ENCODE peak calls at places on chromosomes 1 and 21, in five cellular contexts. P is K562, M is SK-N-SH, T is HepG2, S is IMR-90. K is an unnamed sample.

GRCh38 chr1:31596737-31597097 is 20.4 kb downstream of the TINAGL1 start:
- DNase-seq in P (no peak), M (no peak), T (no peak), S (peak), K (no peak)

GRCh38 chr1:14826172-14826636 is 227.7 kb downstream of the KAZN start:
- DNase-seq in P (no peak), M (peak), T (no peak), S (peak), K (no peak)

GRCh38 chr1:37317870-37318431 is 156.4 kb upstream of the ZC3H12A start:
- DNase-seq in P (no peak), M (peak), T (no peak), S (no peak), K (no peak)

GRCh38 chr1:228542981-228543380 is 55.8 kb downstream of the RNF187 start:
- DNase-seq in P (no peak), M (no peak), T (no peak), S (no peak), K (no peak)

GRCh38 chr1:94236630-94237290 is 624 bp downstream of the ARHGAP29 start:
- DNase-seq in P (no peak), M (no peak), T (no peak), S (peak), K (no peak)

GRCh38 chr1:30725450-30726095 is 2.2 kb upstream of the MATN1 start:
- DNase-seq in P (no peak), M (no peak), T (no peak), S (no peak), K (no peak)

GRCh38 chr1:15254521-15254920 is 7.5 kb downstream of the FHAD1 start:
- DNase-seq in P (no peak), M (no peak), T (no peak), S (no peak), K (no peak)

GRCh38 chr1:87179851-87180519 is 148.7 kb upstream of the LMO4 start:
- DNase-seq in P (no peak), M (no peak), T (no peak), S (no peak), K (no peak)

GRCh38 chr1:226428348-226429050 is 20.6 kb upstream of the PARP1 start:
- DNase-seq in P (no peak), M (no peak), T (no peak), S (no peak), K (no peak)

GRCh38 chr1:206461602-206462455 is 8.4 kb upstream of the IKBKE start:
- DNase-seq in P (peak), M (peak), T (peak), S (peak), K (no peak)

GRCh38 chr1:19866758-19867157 is 15.4 kb upstream of the OTUD3 start:
- DNase-seq in P (no peak), M (no peak), T (no peak), S (no peak), K (no peak)

GRCh38 chr1:9291914-9292360 is 757 bp upstream of the SPSB1 start:
- DNase-seq in P (no peak), M (peak), T (peak), S (peak), K (no peak)

GRCh38 chr1:58933599-58933926 is 149.7 kb upstream of the JUN start:
- DNase-seq in P (peak), M (no peak), T (peak), S (peak), K (no peak)

GRCh38 chr21:30340714-30341573 is 3.5 kb upstream of the KRTAP27-1 start:
- DNase-seq in P (peak), M (peak), T (peak), S (peak), K (no peak)

GRCh38 chr1:245317253-245317652 is 162.5 kb downstream of the KIF26B start:
- DNase-seq in P (no peak), M (no peak), T (no peak), S (no peak), K (no peak)

GRCh38 chr1:70617728-70618127 is 206.7 kb downstream of the CTH start:
- DNase-seq in P (no peak), M (no peak), T (no peak), S (no peak), K (no peak)

GRCh38 chr21:29650561-29651022 is 289.2 kb downstream of the GRIK1 start:
- DNase-seq in P (no peak), M (no peak), T (no peak), S (no peak), K (no peak)

GRCh38 chr1:111988743-111989453 is 570 bp downstream of the KCND3 start:
- DNase-seq in P (no peak), M (peak), T (no peak), S (no peak), K (no peak)

GRCh38 chr1:3968851-3969250 is 68.8 kb upstream of the C1orf174 start:
- DNase-seq in P (no peak), M (no peak), T (no peak), S (no peak), K (no peak)

GRCh38 chr1:218425647-218426342 is 80.7 kb downstream of the TGFB2 start:
- DNase-seq in P (no peak), M (no peak), T (peak), S (peak), K (no peak)

GRCh38 chr1:245969274-245969673 is 537.8 kb downstream of the SMYD3 start:
- DNase-seq in P (no peak), M (no peak), T (peak), S (peak), K (no peak)

GRCh38 chr1:41333146-41333784 is 28.0 kb upstream of the FOXO6 start:
- DNase-seq in P (peak), M (no peak), T (peak), S (peak), K (no peak)

GRCh38 chr1:180143359-180143758 is 11.3 kb upstream of the QSOX1 start:
- DNase-seq in P (no peak), M (no peak), T (no peak), S (no peak), K (no peak)

GRCh38 chr1:218402771-218403110 is 57.6 kb downstream of the TGFB2 start:
- DNase-seq in P (no peak), M (no peak), T (peak), S (no peak), K (no peak)

GRCh38 chr1:9655127-9655723 is 3.7 kb downstream of the PIK3CD start:
- DNase-seq in P (no peak), M (no peak), T (no peak), S (no peak), K (no peak)

GRCh38 chr1:46447499-46448108 is 42.0 kb upstream of the DMBX1 start:
- DNase-seq in P (no peak), M (no peak), T (no peak), S (no peak), K (no peak)

GRCh38 chr21:46347791-46348381 is 23.9 kb downstream of the PCNT start:
- DNase-seq in P (no peak), M (no peak), T (no peak), S (no peak), K (no peak)

GRCh38 chr1:219296916-219297315 is 123.2 kb downstream of the LYPLAL1 start:
- DNase-seq in P (no peak), M (no peak), T (no peak), S (no peak), K (no peak)

GRCh38 chr1:3281735-3282134 is 172.7 kb upstream of the ARHGEF16 start:
- DNase-seq in P (no peak), M (no peak), T (no peak), S (no peak), K (no peak)

GRCh38 chr1:82000221-82000620 is 199.5 kb downstream of the ADGRL2 start:
- DNase-seq in P (no peak), M (no peak), T (no peak), S (no peak), K (no peak)

GRCh38 chr1:155080250-155081228 is 1.9 kb downstream of the EFNA3 start:
- DNase-seq in P (peak), M (peak), T (no peak), S (no peak), K (no peak)

GRCh38 chr1:214224605-214225354 is 56.2 kb upstream of the SMYD2 start:
- DNase-seq in P (no peak), M (no peak), T (no peak), S (peak), K (no peak)

GRCh38 chr1:220527279-220528048 is 472 bp upstream of the MARK1 start:
- DNase-seq in P (no peak), M (peak), T (no peak), S (no peak), K (no peak)

GRCh38 chr1:220526294-220526693 is 1.6 kb upstream of the MARK1 start:
- DNase-seq in P (no peak), M (peak), T (peak), S (no peak), K (no peak)

GRCh38 chr1:220529530-220529920 is 1.6 kb downstream of the MARK1 start:
- DNase-seq in P (no peak), M (no peak), T (no peak), S (no peak), K (no peak)

GRCh38 chr1:220528679-220529529 is 968 bp downstream of the MARK1 start:
- DNase-seq in P (no peak), M (no peak), T (no peak), S (no peak), K (no peak)

DNA sequence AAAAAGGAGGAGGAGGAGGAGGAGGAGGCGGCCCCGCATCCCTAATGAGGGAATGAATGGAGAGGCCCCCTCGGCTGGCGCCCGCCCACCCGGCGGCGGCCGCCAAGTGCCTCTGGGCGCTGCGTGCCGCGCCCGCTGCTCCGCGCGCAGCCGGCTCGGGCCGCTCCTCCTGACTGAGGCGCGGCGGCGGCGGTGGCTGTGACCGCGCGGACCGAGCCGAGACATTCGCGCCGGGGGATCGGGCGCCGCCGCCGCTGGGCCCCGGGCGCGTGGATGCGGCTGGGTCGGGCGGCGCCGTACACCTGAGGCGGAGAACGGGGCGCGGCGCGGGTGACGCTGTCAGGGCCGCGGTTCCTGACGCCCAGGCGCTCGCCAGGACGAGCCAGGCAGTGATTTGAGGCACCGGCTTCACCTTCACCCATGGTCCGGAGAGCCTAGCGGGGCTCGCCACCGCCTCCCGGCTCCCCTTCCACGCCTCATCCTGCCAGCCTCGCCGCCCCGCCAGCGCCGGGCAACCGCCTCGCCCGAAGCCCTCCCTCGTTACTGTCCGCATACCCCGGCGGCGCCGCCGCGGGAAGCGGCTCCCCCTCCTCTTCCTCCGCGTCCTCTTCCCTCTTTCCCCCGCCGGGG is at the start of gene MARK1:
- DNase-seq in P (peak), M (peak), T (no peak), S (no peak), K (no peak)
- TF ChIP-seq MXI1 in P (no peak), M (no peak), T (no peak), S (no peak), K (no peak)

GRCh38 chr1:105073660-105074059 is 1324.0 kb downstream of the AMY1C start:
- DNase-seq in P (no peak), M (no peak), T (no peak), S (no peak), K (no peak)
- TF ChIP-seq MXI1 in P (no peak), M (no peak), T (no peak), S (no peak), K (no peak)

GRCh38 chr1:205438213-205439158 is 16.6 kb upstream of the LEMD1 start:
- DNase-seq in P (peak), M (peak), T (peak), S (peak), K (no peak)
- TF ChIP-seq MXI1 in P (no peak), M (no peak), T (no peak), S (no peak), K (no peak)

DNA sequence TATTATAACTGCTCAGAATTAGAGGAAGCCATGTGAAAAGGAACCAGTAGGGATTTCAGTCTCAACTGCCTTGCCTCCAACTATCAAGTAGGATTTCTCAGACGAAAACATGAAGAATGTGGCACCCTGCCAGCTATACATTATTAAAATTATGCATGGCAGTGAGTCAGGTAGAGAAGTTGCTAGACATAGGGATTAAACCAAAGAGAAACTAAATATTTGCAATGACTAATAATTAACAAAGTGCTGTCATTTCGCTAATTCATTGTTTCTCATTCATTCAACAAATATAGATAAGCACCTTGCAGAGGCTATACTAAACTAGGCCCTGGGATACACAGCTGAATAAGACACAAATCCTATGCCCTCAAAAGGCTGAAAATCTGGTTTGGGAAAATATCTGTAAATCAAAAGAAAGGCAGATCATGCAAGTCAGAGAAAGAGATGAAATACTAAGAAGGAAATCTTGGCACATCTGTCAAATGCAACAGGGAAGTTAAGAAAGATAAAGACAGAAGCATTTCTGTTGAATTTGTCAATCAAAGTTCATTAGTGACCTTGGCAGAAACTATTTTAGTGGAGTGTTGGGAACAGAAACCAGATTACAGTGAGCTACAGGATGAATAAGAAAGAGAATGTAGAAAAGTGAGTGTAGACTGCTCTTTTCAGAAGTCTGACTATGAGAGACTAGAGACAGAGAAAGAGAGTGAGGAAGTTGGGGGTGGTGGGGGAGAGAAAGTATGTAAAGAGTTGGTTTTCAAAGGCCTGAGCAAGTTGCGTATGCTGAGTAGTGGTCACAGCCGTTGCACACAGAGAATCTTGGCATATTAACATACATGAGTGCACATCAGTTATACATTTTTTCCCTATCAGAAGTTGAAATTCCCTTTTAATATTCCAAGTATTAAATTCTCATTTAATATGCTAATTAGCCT is 14.7 kb upstream of the NBPF11 start:
- DNase-seq in P (no peak), M (no peak), T (no peak), S (no peak), K (no peak)
- TF ChIP-seq MXI1 in P (no peak), M (no peak), T (no peak), S (no peak), K (no peak)

K was measured in GM12878.